ENCODE peak calls at places on chromosomes 2 and 18, in six cellular contexts. C is NT2/D1, G is ascending aorta, E is thyroid gland, U is Peyer's patch, T is brain microvascular endothelial cell. Q is an unnamed sample. For H3K36me3, the result is how much of the 10 kb centered on the place peaks cover.

GRCh38 chr2:236663267-236663666 is 93.6 kb downstream of the ACKR3 start:
- DNase-seq in T (no peak), U (peak), G (peak), C (no peak), E (peak), Q (no peak)

GRCh38 chr2:1793868-1794445 is 49.6 kb upstream of the PXDN start:
- DNase-seq in T (no peak), C (no peak), G (no peak), E (no peak), U (no peak), Q (no peak)

GRCh38 chr2:219405451-219405850 is 12.7 kb upstream of the DES start:
- DNase-seq in T (no peak), C (no peak), E (no peak), U (no peak), G (no peak), Q (no peak)

GRCh38 chr2:206858972-206859739 is 80.2 kb upstream of the CPO start:
- DNase-seq in G (no peak), T (no peak), U (no peak), C (no peak), E (no peak), Q (no peak)

GRCh38 chr2:15302154-15302553 is 259.0 kb downstream of the NBAS start:
- DNase-seq in G (no peak), U (no peak), E (no peak), C (no peak), T (peak), Q (no peak)

GRCh38 chr18:12657849-12658829 is at the start of gene SPIRE1:
- DNase-seq in E (peak), T (peak), U (no peak), G (peak), C (no peak), Q (no peak)

GRCh38 chr2:95575857-95576256 is 15.9 kb upstream of the TRIM43 start:
- DNase-seq in U (no peak), T (no peak), E (no peak), C (no peak), G (no peak), Q (no peak)

GRCh38 chr2:66579494-66579893 is 144.6 kb downstream of the MEIS1 start:
- DNase-seq in G (no peak), T (no peak), E (no peak), C (no peak), U (no peak), Q (no peak)

GRCh38 chr2:69453475-69454129 is 16.4 kb upstream of the NFU1 start:
- DNase-seq in G (no peak), T (no peak), E (peak), U (no peak), C (no peak), Q (no peak)

GRCh38 chr18:12421732-12422131 is 14.0 kb downstream of the PRELID3A start:
- DNase-seq in G (no peak), C (no peak), E (no peak), U (no peak), T (no peak), Q (no peak)

GRCh38 chr2:86499326-86499725 is 58.2 kb downstream of the KDM3A start:
- DNase-seq in T (no peak), U (no peak), C (no peak), G (no peak), E (no peak), Q (no peak)

GRCh38 chr18:48099481-48100167 is 169.2 kb upstream of the SMAD2 start:
- DNase-seq in G (no peak), C (no peak), E (peak), T (no peak), U (no peak), Q (no peak)

GRCh38 chr2:54859997-54860701 is 136.7 kb downstream of the EML6 start:
- DNase-seq in U (no peak), E (no peak), T (peak), G (no peak), C (no peak), Q (peak)

GRCh38 chr2:146238254-146238961 is 1606.4 kb upstream of the ACVR2A start:
- DNase-seq in C (no peak), U (no peak), G (no peak), T (no peak), E (peak), Q (no peak)

GRCh38 chr2:234840336-234840735 is 111.5 kb upstream of the SH3BP4 start:
- DNase-seq in U (no peak), G (no peak), C (peak), E (peak), T (peak), Q (peak)

GRCh38 chr2:189657867-189658266 is 3.4 kb upstream of the ASNSD1 start:
- DNase-seq in E (no peak), C (no peak), T (peak), G (no peak), U (peak), Q (no peak)

GRCh38 chr2:191155608-191156071 is 4.8 kb upstream of the STAT4 start:
- DNase-seq in C (no peak), T (no peak), U (no peak), G (no peak), E (no peak), Q (no peak)

GRCh38 chr2:23096905-23097602 is 287.9 kb upstream of the KLHL29 start:
- DNase-seq in C (no peak), E (no peak), G (no peak), U (no peak), T (no peak), Q (no peak)

GRCh38 chr2:218252509-218253247 is 8.1 kb upstream of the GPBAR1 start:
- DNase-seq in C (no peak), U (no peak), G (no peak), T (no peak), E (no peak), Q (no peak)

GRCh38 chr2:64017811-64018714 is 1.2 kb downstream of the VPS54 start:
- DNase-seq in E (peak), G (no peak), T (no peak), U (no peak), C (no peak), Q (no peak)

GRCh38 chr2:101832114-101832513 is 134.6 kb downstream of the MAP4K4 start:
- DNase-seq in E (no peak), T (no peak), C (no peak), G (no peak), U (no peak), Q (no peak)

GRCh38 chr2:56390644-56391043 is 206.9 kb downstream of the CCDC85A start:
- DNase-seq in E (no peak), G (no peak), C (no peak), T (no peak), U (no peak), Q (no peak)

GRCh38 chr2:172085460-172086159 is at the start of gene DLX1:
- DNase-seq in G (no peak), C (no peak), E (no peak), U (no peak), T (no peak), Q (no peak)

GRCh38 chr2:14750433-14750832 is 117.9 kb downstream of the LRATD1 start:
- DNase-seq in G (no peak), U (no peak), T (no peak), C (no peak), E (no peak), Q (no peak)

GRCh38 chr2:129133692-129134641 is 815.3 kb upstream of the HS6ST1 start:
- DNase-seq in T (no peak), C (no peak), U (no peak), G (no peak), E (no peak), Q (no peak)

GRCh38 chr2:84882775-84883550 is 2.1 kb upstream of the TRABD2A start:
- DNase-seq in C (no peak), U (peak), T (peak), E (no peak), G (peak), Q (no peak)

GRCh38 chr2:120589782-120590608 is 145.7 kb upstream of the GLI2 start:
- DNase-seq in T (peak), E (no peak), U (no peak), C (no peak), G (no peak), Q (peak)

GRCh38 chr2:231394201-231395141 is 1.0 kb upstream of the B3GNT7 start:
- DNase-seq in T (no peak), U (peak), G (no peak), E (peak), C (no peak), Q (no peak)

GRCh38 chr18:38359258-38359657 is 793.7 kb upstream of the CELF4 start:
- DNase-seq in T (no peak), G (no peak), U (no peak), C (no peak), E (no peak), Q (no peak)

GRCh38 chr2:32925976-32926707 is 20.6 kb upstream of the LTBP1 start:
- DNase-seq in T (no peak), U (no peak), G (no peak), E (no peak), C (no peak), Q (no peak)

GRCh38 chr2:241511091-241511741 is 2.8 kb upstream of the STK25 start:
- DNase-seq in U (no peak), G (no peak), T (no peak), E (no peak), C (no peak), Q (no peak)

GRCh38 chr2:220786216-220786615 is 785.9 kb downstream of the EPHA4 start:
- DNase-seq in E (no peak), G (no peak), C (no peak), T (no peak), U (no peak), Q (no peak)

DNA sequence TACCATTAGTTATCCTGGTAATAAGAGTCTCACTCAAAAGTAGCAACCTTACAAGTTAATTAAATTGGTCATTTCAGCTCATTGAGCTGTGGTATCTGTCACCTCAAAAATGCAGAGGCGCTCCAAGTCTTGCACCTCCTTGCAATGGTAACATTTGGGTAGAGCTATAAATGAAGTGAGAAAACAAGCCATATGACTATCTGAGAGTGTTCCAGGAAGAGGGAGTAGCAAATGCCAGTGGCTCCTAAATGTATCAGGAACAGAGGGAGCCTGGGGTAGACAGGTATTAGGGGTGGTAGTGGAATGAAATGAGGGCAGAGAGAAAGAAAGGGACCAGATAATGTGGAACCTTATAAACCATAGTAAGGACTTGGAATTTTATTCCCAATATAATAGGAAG is 6.0 kb upstream of the ZSCAN30 start:
- DNase-seq in G (no peak), E (no peak), T (no peak), U (no peak), C (no peak), Q (no peak)
- H3K36me3 ChIP-seq in G (under half), E (under half), T (under half), U (under half), C (half or more), Q (under half)

GRCh38 chr2:37556256-37556655 is 115.2 kb downstream of the CDC42EP3 start:
- DNase-seq in U (no peak), E (no peak), C (no peak), T (no peak), G (no peak), Q (no peak)
- H3K4me3 ChIP-seq in U (no peak), E (no peak), C (no peak), T (no peak), G (no peak), Q (no peak)

DNA sequence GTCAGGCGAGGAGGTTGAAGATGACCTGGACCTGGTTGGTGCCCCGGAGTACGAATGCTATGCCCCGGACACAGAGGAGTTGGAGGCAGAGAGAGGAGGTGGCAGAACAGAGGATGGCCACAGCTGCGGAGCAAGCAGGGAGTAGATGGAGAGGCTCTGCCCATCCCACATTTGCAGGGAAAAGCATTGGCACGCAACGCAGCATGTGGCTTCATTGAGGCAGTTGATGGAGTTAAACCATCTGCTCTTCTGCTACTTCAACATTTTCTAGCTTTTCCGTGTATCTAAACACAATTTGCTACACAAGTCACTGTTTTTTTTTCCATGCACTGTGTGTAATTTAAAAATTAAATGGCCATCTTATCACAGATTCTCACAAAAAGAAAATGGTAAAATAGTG is 11.8 kb downstream of the RBFA start:
- DNase-seq in T (no peak), E (no peak), G (no peak), U (no peak), C (no peak), Q (no peak)
- H3K36me3 ChIP-seq in T (under half), E (under half), G (under half), U (under half), C (half or more), Q (under half)

GRCh38 chr18:6336239-6336638 is 78.5 kb downstream of the L3MBTL4 start:
- DNase-seq in U (no peak), T (no peak), G (no peak), C (no peak), E (no peak), Q (no peak)

GRCh38 chr18:6342990-6343389 is 71.7 kb downstream of the L3MBTL4 start:
- DNase-seq in E (no peak), C (no peak), G (no peak), U (no peak), T (no peak), Q (no peak)

GRCh38 chr18:6341709-6342108 is 73.0 kb downstream of the L3MBTL4 start:
- DNase-seq in T (no peak), G (no peak), E (no peak), U (no peak), C (no peak), Q (no peak)

DNA sequence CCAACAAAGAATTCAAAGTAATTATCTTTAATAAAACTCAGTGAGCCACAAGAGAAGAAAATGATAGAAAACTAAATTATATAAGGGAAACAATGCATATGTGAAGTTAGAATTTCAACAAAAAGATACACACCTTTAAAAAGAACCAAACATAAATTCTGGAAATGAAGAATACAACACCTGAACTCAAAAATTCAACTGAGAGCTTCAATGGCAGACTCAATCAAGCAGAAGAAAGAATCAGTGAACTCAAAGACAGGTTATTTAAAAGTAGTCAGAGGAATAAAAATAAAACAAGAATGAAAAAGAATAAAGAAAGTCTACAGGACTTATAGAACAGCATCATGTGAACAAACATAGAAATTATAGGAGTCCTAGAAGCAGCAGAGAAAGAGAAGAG is 73.4 kb downstream of the L3MBTL4 start:
- DNase-seq in T (no peak), G (no peak), U (no peak), E (no peak), C (no peak), Q (no peak)
- H3K4me3 ChIP-seq in T (no peak), G (no peak), U (no peak), E (no peak), C (no peak), Q (no peak)

Q was measured in BJ.